ENCODE peak calls at places on chromosomes 16 and 17, in four cellular contexts. T is thoracic aorta, S is Caco-2, K is fibroblast of lung. E is an unnamed sample.
A peak's percentile ranks its signal among the peaks of the same experiment; 100 is the strongest.

GRCh38 chr17:379531-380200 is 27.1 kb upstream of the RPH3AL start:
- DNase-seq in T (no peak), S (no peak), K (no peak), E (no peak)

GRCh38 chr17:56819431-56820145 is 14.1 kb downstream of the C17orf67 start:
- DNase-seq in T (no peak), S (peak; percentile 90), K (peak; percentile 43), E (no peak)

GRCh38 chr16:82954224-82954929 is 327.6 kb downstream of the CDH13 start:
- DNase-seq in T (no peak), S (no peak), K (peak; percentile 78), E (no peak)

GRCh38 chr16:79098897-79099296 is 501.6 kb downstream of the MAF start:
- DNase-seq in T (no peak), S (no peak), K (no peak), E (no peak)

GRCh38 chr17:43372273-43372911 is 26.4 kb upstream of the ARL4D start:
- DNase-seq in T (no peak), S (no peak), K (no peak), E (no peak)

GRCh38 chr17:57551321-57552079 is 193.6 kb downstream of the CCDC182 start:
- DNase-seq in T (no peak), S (no peak), K (no peak), E (no peak)

GRCh38 chr17:70138309-70138865 is 30.9 kb upstream of the KCNJ2 start:
- DNase-seq in T (no peak), S (no peak), K (peak; percentile 88), E (peak; percentile 12)

GRCh38 chr17:80663783-80664206 is 119.2 kb downstream of the RPTOR start:
- DNase-seq in T (no peak), S (no peak), K (peak; percentile 45), E (no peak)

GRCh38 chr17:76146053-76146875 is 5.2 kb upstream of the FOXJ1 start:
- DNase-seq in T (no peak), S (no peak), K (no peak), E (no peak)

GRCh38 chr17:7025240-7025639 is 2.4 kb downstream of the BCL6B start:
- DNase-seq in T (no peak), S (no peak), K (no peak), E (no peak)

GRCh38 chr16:31853300-31853699 is 20.3 kb upstream of the ZNF267 start:
- DNase-seq in T (no peak), S (no peak), K (no peak), E (no peak)

GRCh38 chr17:77225246-77225645 is 84.5 kb downstream of the SEC14L1 start:
- DNase-seq in T (no peak), S (no peak), K (no peak), E (no peak)

GRCh38 chr17:74957935-74958549 is 14.5 kb downstream of the HID1 start:
- DNase-seq in T (peak; percentile 40), S (peak; percentile 91), K (peak; percentile 22), E (no peak)

GRCh38 chr17:5237541-5238016 is 2.9 kb upstream of the SCIMP start:
- DNase-seq in T (no peak), S (peak; percentile 49), K (peak; percentile 30), E (no peak)

GRCh38 chr17:74639704-74640142 is 16.2 kb upstream of the CD300E start:
- DNase-seq in T (no peak), S (no peak), K (no peak), E (no peak)

GRCh38 chr16:21100447-21100846 is 50.2 kb downstream of the DNAH3 start:
- DNase-seq in T (no peak), S (no peak), K (peak; percentile 90), E (peak; percentile 45)

GRCh38 chr17:10041916-10042588 is 137.0 kb upstream of the RCVRN start:
- DNase-seq in T (no peak), S (no peak), K (no peak), E (no peak)

GRCh38 chr17:16217002-16217635 is at the start of gene PIGL:
- DNase-seq in T (peak; percentile 63), S (peak; percentile 82), K (peak; percentile 94), E (peak; percentile 60)

GRCh38 chr17:3512512-3513171 is 36.8 kb downstream of the ASPA start:
- DNase-seq in T (no peak), S (no peak), K (peak; percentile 45), E (no peak)

GRCh38 chr17:72518810-72519597 is 398.2 kb downstream of the SOX9 start:
- DNase-seq in T (no peak), S (peak; percentile 92), K (peak; percentile 32), E (no peak)

GRCh38 chr17:72520665-72521303 is 400.0 kb downstream of the SOX9 start:
- DNase-seq in T (no peak), S (no peak), K (no peak), E (no peak)

GRCh38 chr17:72517413-72518237 is 396.8 kb downstream of the SOX9 start:
- DNase-seq in T (no peak), S (no peak), K (peak; percentile 45), E (no peak)

GRCh38 chr17:72518333-72518732 is 397.5 kb downstream of the SOX9 start:
- DNase-seq in T (no peak), S (no peak), K (no peak), E (no peak)

GRCh38 chr17:72519598-72519936 is 398.7 kb downstream of the SOX9 start:
- DNase-seq in T (no peak), S (no peak), K (no peak), E (no peak)
- TF ChIP-seq CTCF in T (no peak), S (no peak), K (no peak), E (no peak)

GRCh38 chr16:3732171-3732570 is 14.8 kb upstream of the TRAP1 start:
- DNase-seq in T (no peak), S (no peak), K (no peak), E (no peak)

GRCh38 chr16:3735541-3735940 is 18.2 kb upstream of the TRAP1 start:
- DNase-seq in T (no peak), S (no peak), K (no peak), E (no peak)

GRCh38 chr16:3736116-3736515 is 18.8 kb upstream of the TRAP1 start:
- DNase-seq in T (no peak), S (no peak), K (no peak), E (no peak)

GRCh38 chr16:3734758-3735221 is 17.5 kb upstream of the TRAP1 start:
- DNase-seq in T (no peak), S (no peak), K (no peak), E (no peak)

GRCh38 chr16:3734084-3734757 is 16.9 kb upstream of the TRAP1 start:
- DNase-seq in T (no peak), S (no peak), K (no peak), E (no peak)
- H3K36me3 ChIP-seq in T (peaks cover 83% of the 10 kb centered on the region), S (peaks cover 7% of the 10 kb centered on the region), K (peaks cover 57% of the 10 kb centered on the region), E (peaks cover 7% of the 10 kb centered on the region)

GRCh38 chr16:30525844-30526136 is 576 bp downstream of the ZNF768 start:
- DNase-seq in T (no peak), S (no peak), K (no peak), E (no peak)

GRCh38 chr16:30526137-30526822 is at the start of gene ZNF768:
- DNase-seq in T (no peak), S (peak; percentile 55), K (peak; percentile 14), E (no peak)

GRCh38 chr16:30527635-30528178 is 1.3 kb upstream of the ZNF768 start:
- DNase-seq in T (no peak), S (no peak), K (no peak), E (no peak)

GRCh38 chr16:30528799-30529457 is 2.6 kb upstream of the ZNF768 start:
- DNase-seq in T (no peak), S (no peak), K (no peak), E (no peak)

GRCh38 chr16:30526823-30527634 is 663 bp upstream of the ZNF768 start:
- DNase-seq in T (peak; percentile 94), S (peak; percentile 98), K (peak; percentile 97), E (peak; percentile 82)
- TF ChIP-seq CTCF in T (peak; percentile 39), S (peak; percentile 36), K (peak; percentile 30), E (peak; percentile 25)

GRCh38 chr17:18281815-18282214 is 21.4 kb downstream of the MIEF2 start:
- DNase-seq in T (no peak), S (no peak), K (no peak), E (no peak)
- H3K36me3 ChIP-seq in T (peaks cover 68% of the 10 kb centered on the region), S (peaks cover 10% of the 10 kb centered on the region), K (peaks cover 21% of the 10 kb centered on the region), E (peaks cover 8% of the 10 kb centered on the region)

GRCh38 chr17:82229686-82230626 is 1.1 kb downstream of the SLC16A3 start:
- DNase-seq in T (no peak), S (no peak), K (no peak), E (no peak)

GRCh38 chr17:82231562-82232321 is 2.9 kb downstream of the SLC16A3 start:
- DNase-seq in T (no peak), S (peak; percentile 57), K (peak; percentile 50), E (no peak)

GRCh38 chr17:82232322-82232785 is 3.5 kb downstream of the SLC16A3 start:
- DNase-seq in T (no peak), S (no peak), K (no peak), E (no peak)

GRCh38 chr17:82231312-82231561 is 2.4 kb downstream of the SLC16A3 start:
- DNase-seq in T (no peak), S (no peak), K (no peak), E (no peak)

GRCh38 chr17:82230627-82231311 is 1.9 kb downstream of the SLC16A3 start:
- DNase-seq in T (no peak), S (peak; percentile 41), K (peak; percentile 79), E (no peak)
- TF ChIP-seq CTCF in T (peak; percentile 76), S (peak; percentile 14), K (peak; percentile 29), E (peak; percentile 12)

GRCh38 chr17:47929218-47930000 is 12.0 kb upstream of the PNPO start:
- DNase-seq in T (no peak), S (no peak), K (no peak), E (no peak)
- H3K36me3 ChIP-seq in T (peaks cover 34% of the 10 kb centered on the region), S (peaks cover 2% of the 10 kb centered on the region), K (peaks cover 6% of the 10 kb centered on the region), E (no peaks in the 10 kb centered on the region)

GRCh38 chr16:30777591-30778297 is 9.3 kb downstream of the ZNF629 start:
- DNase-seq in T (no peak), S (no peak), K (no peak), E (no peak)
- TF ChIP-seq CTCF in T (no peak), S (no peak), K (no peak), E (no peak)

GRCh38 chr16:75644240-75645012 is 3.0 kb downstream of the KARS1 start:
- DNase-seq in T (no peak), S (no peak), K (no peak), E (no peak)

GRCh38 chr16:75640598-75640997 is 6.9 kb downstream of the KARS1 start:
- DNase-seq in T (no peak), S (peak; percentile 29), K (no peak), E (no peak)
- H3K36me3 ChIP-seq in T (peaks cover 52% of the 10 kb centered on the region), S (peaks cover 6% of the 10 kb centered on the region), K (peaks cover 8% of the 10 kb centered on the region), E (peaks cover 5% of the 10 kb centered on the region)

GRCh38 chr17:35769895-35770486 is 9.3 kb downstream of the C17orf50 start:
- DNase-seq in T (no peak), S (no peak), K (no peak), E (no peak)
- TF ChIP-seq CTCF in T (no peak), S (peak; percentile 45), K (no peak), E (peak; percentile 20)

DNA sequence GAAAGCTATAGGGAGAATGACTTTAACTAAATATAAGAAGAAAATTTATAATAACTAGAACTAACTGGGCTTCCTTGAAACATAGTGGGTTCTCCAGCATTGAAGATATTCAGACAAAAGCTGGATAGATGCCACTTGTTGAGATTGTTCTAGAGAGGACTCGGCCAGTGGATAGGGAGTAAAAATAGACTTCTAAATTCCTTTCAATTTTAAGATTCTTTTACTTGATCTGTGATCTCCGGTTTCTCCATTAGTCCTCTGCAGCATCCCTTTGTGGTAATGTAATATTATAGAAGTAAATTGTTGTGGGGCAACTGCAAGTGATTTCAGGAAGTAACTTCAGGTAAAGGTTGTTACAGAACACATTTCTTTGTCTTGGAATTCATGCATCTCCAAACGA is 10.3 kb upstream of the RARA start:
- DNase-seq in T (no peak), S (no peak), K (peak; percentile 75), E (no peak)
- H3K36me3 ChIP-seq in T (no peaks in the 10 kb centered on the region), S (peaks cover 4% of the 10 kb centered on the region), K (peaks cover 7% of the 10 kb centered on the region), E (peaks cover 2% of the 10 kb centered on the region)

E was measured in kidney epithelial cell.